ENCODE peak calls at places on chromosomes 7 and 10, in four cellular contexts. One of them, this sample, is unnamed.

GRCh38 chr7:4789194-4790077 is 14.0 kb downstream of the AP5Z1 start:
- DNase-seq in fibroblast of lung: no peak
- DNase-seq in foreskin fibroblast: no peak
- DNase-seq in Calu3: no peak
- DNase-seq in this sample: no peak

GRCh38 chr7:101933685-101934084 is 116.3 kb downstream of the CUX1 start:
- DNase-seq in fibroblast of lung: peak
- DNase-seq in foreskin fibroblast: no peak
- DNase-seq in Calu3: no peak
- DNase-seq in this sample: no peak

GRCh38 chr10:32093650-32094049 is 37.4 kb upstream of the KIF5B start:
- DNase-seq in fibroblast of lung: no peak
- DNase-seq in foreskin fibroblast: no peak
- DNase-seq in Calu3: no peak
- DNase-seq in this sample: no peak

GRCh38 chr7:311131-311680 is 21.2 kb downstream of the FOXL3 start:
- DNase-seq in fibroblast of lung: no peak
- DNase-seq in foreskin fibroblast: no peak
- DNase-seq in Calu3: no peak
- DNase-seq in this sample: no peak

GRCh38 chr7:4803397-4804241 is 28.2 kb downstream of the AP5Z1 start:
- DNase-seq in fibroblast of lung: no peak
- DNase-seq in foreskin fibroblast: no peak
- DNase-seq in Calu3: no peak
- DNase-seq in this sample: no peak

GRCh38 chr7:157177333-157177993 is 38.7 kb downstream of the UBE3C start:
- DNase-seq in fibroblast of lung: no peak
- DNase-seq in foreskin fibroblast: no peak
- DNase-seq in Calu3: no peak
- DNase-seq in this sample: no peak

GRCh38 chr7:74292757-74293576 is 3.8 kb downstream of the CLIP2 start:
- DNase-seq in fibroblast of lung: no peak
- DNase-seq in foreskin fibroblast: no peak
- DNase-seq in Calu3: peak
- DNase-seq in this sample: peak

GRCh38 chr10:21174670-21175495 is 277.8 kb upstream of the NEBL start:
- DNase-seq in fibroblast of lung: no peak
- DNase-seq in foreskin fibroblast: no peak
- DNase-seq in Calu3: no peak
- DNase-seq in this sample: no peak

GRCh38 chr7:106418526-106418925 is 133.7 kb upstream of the NAMPT start:
- DNase-seq in fibroblast of lung: peak
- DNase-seq in foreskin fibroblast: no peak
- DNase-seq in Calu3: peak
- DNase-seq in this sample: no peak

GRCh38 chr10:48821111-48821510 is 118.5 kb downstream of the LRRC18 start:
- DNase-seq in fibroblast of lung: no peak
- DNase-seq in foreskin fibroblast: no peak
- DNase-seq in Calu3: no peak
- DNase-seq in this sample: peak

GRCh38 chr10:70956029-70956759 is 67.8 kb upstream of the PCBD1 start:
- DNase-seq in fibroblast of lung: no peak
- DNase-seq in foreskin fibroblast: no peak
- DNase-seq in Calu3: no peak
- DNase-seq in this sample: peak

GRCh38 chr7:108002726-108003590 is at the start of gene LAMB1:
- DNase-seq in fibroblast of lung: peak
- DNase-seq in foreskin fibroblast: peak
- DNase-seq in Calu3: peak
- DNase-seq in this sample: peak

GRCh38 chr10:89352802-89353201 is 25.0 kb downstream of the IFIT3 start:
- DNase-seq in fibroblast of lung: peak
- DNase-seq in foreskin fibroblast: no peak
- DNase-seq in Calu3: no peak
- DNase-seq in this sample: no peak

GRCh38 chr10:132061030-132061429 is 4.7 kb upstream of the JAKMIP3 start:
- DNase-seq in fibroblast of lung: no peak
- DNase-seq in foreskin fibroblast: no peak
- DNase-seq in Calu3: no peak
- DNase-seq in this sample: no peak

GRCh38 chr7:50960621-50961310 is 178.1 kb upstream of the GRB10 start:
- DNase-seq in fibroblast of lung: no peak
- DNase-seq in foreskin fibroblast: no peak
- DNase-seq in Calu3: no peak
- DNase-seq in this sample: no peak
- TF ChIP-seq CTCF in fibroblast of lung: no peak
- TF ChIP-seq CTCF in foreskin fibroblast: no peak
- TF ChIP-seq CTCF in Calu3: no peak
- TF ChIP-seq CTCF in this sample: no peak

DNA sequence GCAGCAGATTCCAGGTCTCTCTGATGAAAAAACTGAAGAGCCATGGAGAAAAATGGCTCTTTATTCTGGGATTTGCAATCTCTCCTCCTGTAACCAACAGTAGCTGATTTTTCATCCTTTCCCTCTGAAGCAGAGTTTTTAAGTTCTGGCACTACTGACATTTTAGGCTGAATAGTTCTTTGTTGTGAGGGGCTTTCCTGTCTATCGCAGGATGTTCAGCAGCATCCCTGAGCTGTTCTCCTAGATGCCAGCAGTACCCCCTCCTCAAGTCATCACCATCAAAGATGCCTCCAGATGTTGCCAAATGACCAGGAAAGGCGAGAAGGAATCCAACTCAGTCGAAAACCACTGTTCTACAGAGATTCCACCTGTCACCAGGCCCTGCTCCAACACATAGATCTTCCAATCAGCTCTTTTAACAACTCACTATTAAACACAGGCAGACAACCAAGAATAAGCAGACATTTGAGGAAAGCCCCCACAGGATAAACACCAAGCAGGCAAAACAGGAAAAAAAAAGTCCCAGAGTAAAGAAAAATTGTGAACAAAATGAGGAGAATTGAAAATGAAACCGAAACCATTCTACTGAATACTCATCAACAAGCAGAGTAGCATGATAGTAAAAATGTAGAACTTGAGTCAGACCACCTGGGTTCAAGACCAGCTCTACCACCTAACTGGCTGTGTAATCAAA is 124.8 kb downstream of the MPP7 start:
- DNase-seq in fibroblast of lung: peak
- DNase-seq in foreskin fibroblast: no peak
- DNase-seq in Calu3: no peak
- DNase-seq in this sample: no peak
- TF ChIP-seq CTCF in fibroblast of lung: no peak
- TF ChIP-seq CTCF in foreskin fibroblast: no peak
- TF ChIP-seq CTCF in Calu3: no peak
- TF ChIP-seq CTCF in this sample: no peak

GRCh38 chr7:45891462-45892402 is 3.4 kb downstream of the IGFBP1 start:
- DNase-seq in fibroblast of lung: no peak
- DNase-seq in foreskin fibroblast: no peak
- DNase-seq in Calu3: no peak
- DNase-seq in this sample: no peak
- TF ChIP-seq CTCF in fibroblast of lung: no peak
- TF ChIP-seq CTCF in foreskin fibroblast: no peak
- TF ChIP-seq CTCF in Calu3: no peak
- TF ChIP-seq CTCF in this sample: no peak

GRCh38 chr7:8274589-8274988 is 12.6 kb upstream of the ICA1 start:
- DNase-seq in fibroblast of lung: peak
- DNase-seq in foreskin fibroblast: no peak
- DNase-seq in Calu3: no peak
- DNase-seq in this sample: no peak

GRCh38 chr7:8278183-8278582 is 16.2 kb upstream of the ICA1 start:
- DNase-seq in fibroblast of lung: no peak
- DNase-seq in foreskin fibroblast: no peak
- DNase-seq in Calu3: no peak
- DNase-seq in this sample: no peak

GRCh38 chr7:8282162-8282561 is 20.2 kb upstream of the ICA1 start:
- DNase-seq in fibroblast of lung: no peak
- DNase-seq in foreskin fibroblast: no peak
- DNase-seq in Calu3: no peak
- DNase-seq in this sample: no peak

GRCh38 chr7:8282871-8283270 is 20.9 kb upstream of the ICA1 start:
- DNase-seq in fibroblast of lung: no peak
- DNase-seq in foreskin fibroblast: no peak
- DNase-seq in Calu3: no peak
- DNase-seq in this sample: no peak

GRCh38 chr7:8277394-8277982 is 15.5 kb upstream of the ICA1 start:
- DNase-seq in fibroblast of lung: no peak
- DNase-seq in foreskin fibroblast: no peak
- DNase-seq in Calu3: peak
- DNase-seq in this sample: peak
- TF ChIP-seq CTCF in fibroblast of lung: no peak
- TF ChIP-seq CTCF in foreskin fibroblast: no peak
- TF ChIP-seq CTCF in Calu3: peak
- TF ChIP-seq CTCF in this sample: peak

GRCh38 chr10:133377818-133378250 is 1.2 kb upstream of the PAOX start:
- DNase-seq in fibroblast of lung: no peak
- DNase-seq in foreskin fibroblast: no peak
- DNase-seq in Calu3: no peak
- DNase-seq in this sample: no peak
- TF ChIP-seq CTCF in fibroblast of lung: no peak
- TF ChIP-seq CTCF in foreskin fibroblast: no peak
- TF ChIP-seq CTCF in Calu3: no peak
- TF ChIP-seq CTCF in this sample: no peak

GRCh38 chr7:30069096-30069867 is 41.1 kb downstream of the PLEKHA8 start:
- DNase-seq in fibroblast of lung: no peak
- DNase-seq in foreskin fibroblast: no peak
- DNase-seq in Calu3: no peak
- DNase-seq in this sample: no peak

GRCh38 chr7:30070052-30070451 is 41.8 kb downstream of the PLEKHA8 start:
- DNase-seq in fibroblast of lung: no peak
- DNase-seq in foreskin fibroblast: no peak
- DNase-seq in Calu3: no peak
- DNase-seq in this sample: no peak

GRCh38 chr7:30076411-30076810 is 48.2 kb downstream of the PLEKHA8 start:
- DNase-seq in fibroblast of lung: no peak
- DNase-seq in foreskin fibroblast: no peak
- DNase-seq in Calu3: no peak
- DNase-seq in this sample: no peak

GRCh38 chr7:30079880-30080279 is 51.7 kb downstream of the PLEKHA8 start:
- DNase-seq in fibroblast of lung: no peak
- DNase-seq in foreskin fibroblast: no peak
- DNase-seq in Calu3: no peak
- DNase-seq in this sample: no peak

DNA sequence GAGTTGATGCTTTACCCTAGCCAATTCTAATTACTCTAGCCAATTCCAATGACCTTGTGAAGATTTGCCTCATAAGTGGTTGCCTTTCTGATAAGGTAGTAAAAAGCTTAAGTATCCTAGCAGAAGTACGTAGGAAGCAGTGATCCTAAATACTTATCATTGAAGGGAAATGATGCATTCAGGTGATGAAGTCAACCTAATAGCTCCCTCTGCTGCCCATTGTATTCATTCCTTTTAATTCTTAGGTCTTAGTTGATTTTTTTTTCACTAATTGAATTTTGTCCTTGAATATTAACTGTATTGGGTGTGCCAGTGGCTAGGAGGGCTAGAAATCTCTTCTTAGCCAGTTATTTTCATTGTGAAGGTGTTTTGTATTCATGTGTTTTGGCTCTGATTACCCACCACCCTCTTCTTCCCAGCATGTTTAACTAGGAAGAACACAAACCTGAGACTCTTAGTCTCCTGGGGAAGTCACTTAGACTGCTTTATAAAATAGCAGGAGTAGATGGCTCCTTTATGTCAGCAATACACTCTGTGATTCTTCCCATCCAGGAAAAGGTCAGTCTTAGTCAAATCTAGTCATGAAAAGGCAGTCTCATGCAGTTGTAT is 46.3 kb downstream of the PLEKHA8 start:
- DNase-seq in fibroblast of lung: peak
- DNase-seq in foreskin fibroblast: no peak
- DNase-seq in Calu3: peak
- DNase-seq in this sample: peak
- TF ChIP-seq CTCF in fibroblast of lung: peak
- TF ChIP-seq CTCF in foreskin fibroblast: peak
- TF ChIP-seq CTCF in Calu3: peak
- TF ChIP-seq CTCF in this sample: peak